ENCODE peak calls at places on chromosome X, in nine cellular contexts. Z, M, T, A, B, Y, G, Q and K are unnamed samples.

GRCh38 chrX:18353931-18354368 is 538 bp downstream of the SCML2 start:
- DNase-seq in M (peak; percentile 30), A (peak; percentile 39), Y (no peak), Z (peak; percentile 51), Q (peak; percentile 8), B (peak; percentile 38), T (peak; percentile 70), G (peak; percentile 17), K (no peak)

GRCh38 chrX:74774988-74775387 is 150.3 kb downstream of the NEXMIF start:
- DNase-seq in G (no peak), M (no peak), Q (no peak), A (no peak), Y (no peak), Z (no peak), T (no peak), B (no peak), K (no peak)

GRCh38 chrX:31499120-31499519 is 427.3 kb upstream of the FTHL17 start:
- DNase-seq in Y (peak; percentile 4), G (peak; percentile 11), T (peak; percentile 7), M (no peak), A (no peak), B (no peak), Q (no peak), Z (no peak), K (peak; percentile 55)

GRCh38 chrX:153592966-153593688 is 5.8 kb downstream of the CCNQ start:
- DNase-seq in M (no peak), B (no peak), Q (peak; percentile 61), T (no peak), G (no peak), A (no peak), Z (no peak), Y (no peak), K (no peak)

GRCh38 chrX:67636532-67636931 is 92.7 kb downstream of the AR start:
- DNase-seq in Y (no peak), G (no peak), M (no peak), B (no peak), A (no peak), Q (no peak), Z (no peak), T (no peak), K (peak; percentile 1)

GRCh38 chrX:55908685-55909212 is 191.2 kb downstream of the RRAGB start:
- DNase-seq in T (peak; percentile 43), Y (no peak), Z (peak; percentile 7), A (no peak), G (peak; percentile 18), B (peak; percentile 26), M (peak; percentile 20), Q (peak; percentile 5), K (no peak)

GRCh38 chrX:6777211-6778002 is 242.5 kb upstream of the VCX3A start:
- DNase-seq in T (no peak), Z (no peak), A (no peak), Y (no peak), Q (no peak), G (no peak), B (no peak), M (no peak), K (no peak)

GRCh38 chrX:11085305-11085704 is 25.8 kb upstream of the HCCS start:
- DNase-seq in Q (no peak), G (no peak), M (no peak), Z (no peak), Y (no peak), T (no peak), A (no peak), B (no peak), K (no peak)

GRCh38 chrX:57933321-57933720 is 23.1 kb upstream of the ZXDA start:
- DNase-seq in A (no peak), M (no peak), G (no peak), Y (no peak), Z (no peak), Q (no peak), B (no peak), T (no peak), K (no peak)

GRCh38 chrX:18377802-18378201 is 23.3 kb upstream of the SCML2 start:
- DNase-seq in M (peak; percentile 25), B (peak; percentile 19), Y (peak; percentile 27), T (peak; percentile 53), Z (peak; percentile 18), A (peak; percentile 24), G (peak; percentile 29), Q (no peak), K (peak; percentile 10)

GRCh38 chrX:154373340-154374306 is 811 bp downstream of the FLNA start:
- DNase-seq in B (peak; percentile 68), Z (peak; percentile 65), G (peak; percentile 90), T (peak; percentile 65), Y (peak; percentile 80), Q (peak; percentile 52), M (peak; percentile 44), A (no peak), K (peak; percentile 64)

GRCh38 chrX:94942603-94943002 is 1268.6 kb downstream of the FAM133A start:
- DNase-seq in T (peak; percentile 62), A (no peak), B (peak; percentile 22), Q (no peak), Y (no peak), G (no peak), Z (no peak), M (no peak), K (no peak)

GRCh38 chrX:10197597-10198210 is 40.9 kb downstream of the CLCN4 start:
- DNase-seq in B (no peak), M (no peak), A (no peak), T (peak; percentile 62), Y (no peak), G (no peak), Z (no peak), Q (no peak), K (no peak)

GRCh38 chrX:11103751-11104150 is 7.4 kb upstream of the HCCS start:
- DNase-seq in B (no peak), Z (no peak), T (no peak), M (no peak), Q (no peak), Y (no peak), G (no peak), A (no peak), K (no peak)

GRCh38 chrX:27380163-27380845 is 82.8 kb downstream of the PPP4R3C start:
- DNase-seq in A (no peak), Y (no peak), G (no peak), B (no peak), Z (no peak), T (no peak), Q (no peak), M (no peak), K (no peak)

GRCh38 chrX:120741452-120741851 is 111.6 kb upstream of the C1GALT1C1 start:
- DNase-seq in A (no peak), Y (no peak), Q (no peak), M (no peak), T (no peak), G (no peak), B (no peak), Z (no peak), K (no peak)

GRCh38 chrX:6293716-6294115 is 65.0 kb upstream of the NLGN4X start:
- DNase-seq in A (no peak), B (no peak), T (no peak), Z (no peak), Q (no peak), G (no peak), Y (no peak), M (no peak), K (no peak)

GRCh38 chrX:109327271-109327670 is 154.6 kb downstream of the GUCY2F start:
- DNase-seq in Q (no peak), M (no peak), Y (no peak), T (no peak), A (no peak), Z (no peak), B (no peak), G (no peak), K (no peak)

GRCh38 chrX:145002776-145003175 is 244.5 kb upstream of the SPANXN1 start:
- DNase-seq in A (no peak), Y (no peak), Q (no peak), G (no peak), B (no peak), T (no peak), Z (no peak), M (no peak), K (no peak)

GRCh38 chrX:145003443-145003842 is 243.9 kb upstream of the SPANXN1 start:
- DNase-seq in Z (no peak), B (no peak), Y (no peak), G (no peak), Q (no peak), M (no peak), A (no peak), T (no peak), K (no peak)
- TF ChIP-seq CTCF in Z (no peak), B (no peak), Y (no peak), G (no peak), Q (no peak), M (no peak), A (no peak), T (no peak), K (no peak)

DNA sequence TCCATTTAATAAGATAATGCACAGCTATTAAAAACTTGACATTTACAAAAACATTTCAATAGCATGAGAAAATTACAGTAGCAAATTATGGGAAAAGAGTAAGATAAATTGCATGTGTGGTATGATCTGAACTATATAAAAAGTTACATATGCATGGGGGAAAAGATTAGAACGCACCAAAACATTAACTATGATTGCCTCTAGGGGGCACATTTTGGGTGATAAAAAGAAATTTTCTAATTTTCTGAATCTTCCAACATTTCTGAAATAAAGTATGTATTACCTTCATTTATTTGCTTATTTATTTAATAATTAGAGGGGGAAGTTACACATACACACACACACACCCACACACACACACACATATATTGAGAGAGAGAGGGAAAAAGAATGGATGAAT is 19.6 kb upstream of the KDM5C start:
- DNase-seq in B (no peak), Z (no peak), G (no peak), Q (no peak), Y (no peak), A (peak; percentile 19), M (no peak), T (no peak), K (no peak)
- TF ChIP-seq CTCF in B (peak; percentile 46), Z (no peak), G (peak; percentile 26), Q (no peak), Y (peak; percentile 37), A (peak; percentile 6), M (peak; percentile 12), T (peak; percentile 44), K (peak; percentile 69)

DNA sequence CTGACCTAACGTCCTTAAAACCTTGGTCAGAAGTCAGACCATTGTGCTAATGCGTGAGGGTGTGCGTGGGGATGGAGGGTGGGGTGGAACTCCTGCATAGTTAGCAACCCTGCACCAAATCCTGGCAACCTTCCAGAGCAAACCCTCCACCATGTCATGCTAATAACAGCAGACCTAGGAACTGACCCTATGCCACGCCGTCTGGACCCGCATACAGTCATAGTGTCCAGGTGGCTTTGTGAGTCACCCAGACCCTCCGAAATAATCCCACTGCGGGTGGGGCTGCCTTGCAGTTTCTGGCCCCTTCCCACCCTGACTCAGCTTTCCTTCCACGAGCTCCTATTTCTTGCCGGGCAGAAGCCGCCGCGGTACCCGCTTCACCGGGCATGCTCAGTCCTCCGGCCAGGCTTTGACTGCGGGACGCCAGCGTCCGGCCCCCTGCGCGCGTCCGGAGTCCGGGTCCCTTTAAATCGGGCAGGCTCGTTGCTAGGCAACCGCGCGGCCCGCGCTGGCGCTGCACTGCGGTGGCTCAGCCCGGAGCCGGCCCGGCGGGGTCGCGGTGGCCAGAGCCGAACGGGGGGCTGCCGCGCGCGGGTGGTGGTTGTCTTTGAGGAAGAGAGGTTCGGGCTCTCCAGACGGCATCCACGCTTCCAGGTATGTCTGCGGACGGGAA is at the start of gene CCDC160:
- DNase-seq in G (peak; percentile 75), Z (peak; percentile 90), A (peak; percentile 24), T (peak; percentile 93), Q (peak; percentile 54), B (peak; percentile 78), Y (no peak), M (peak; percentile 15), K (no peak)
- TF ChIP-seq CTCF in G (no peak), Z (no peak), A (no peak), T (no peak), Q (no peak), B (no peak), Y (no peak), M (no peak), K (no peak)

GRCh38 chrX:113802837-113803236 is 781.0 kb upstream of the HTR2C start:
- DNase-seq in M (no peak), Q (no peak), B (no peak), G (no peak), A (no peak), Y (peak; percentile 0), Z (no peak), T (no peak), K (no peak)
- TF ChIP-seq CTCF in M (no peak), Q (no peak), B (no peak), G (no peak), A (no peak), Y (no peak), Z (no peak), T (no peak), K (no peak)